ENCODE peak calls at places on chromosomes 16 and 17, in ten cellular contexts. G, Y, E, R, J, B, A, H, L and P are unnamed samples. For H3K36me3, the result is how much of the 10 kb centered on the place peaks cover.

GRCh38 chr17:2059125-2059836 is 4.4 kb downstream of the HIC1 start:
- DNase-seq in H (no peak), Y (no peak), E (no peak), B (peak), J (no peak), R (no peak), G (no peak), L (no peak), A (no peak), P (peak)

GRCh38 chr17:77281024-77281903 is 140.5 kb downstream of the SEC14L1 start:
- DNase-seq in Y (peak), G (peak), H (no peak), R (no peak), E (peak), L (peak), J (no peak), B (peak), A (peak), P (no peak)

GRCh38 chr16:51939371-51940005 is 607.5 kb downstream of the TOX3 start:
- DNase-seq in B (no peak), A (no peak), G (no peak), L (no peak), E (no peak), H (no peak), R (no peak), J (no peak), Y (no peak), P (no peak)

GRCh38 chr17:354651-355556 is 2.3 kb upstream of the RPH3AL start:
- DNase-seq in H (no peak), B (no peak), R (no peak), J (no peak), Y (no peak), G (no peak), L (no peak), A (no peak), E (no peak), P (no peak)

GRCh38 chr17:75505640-75506039 is 9.7 kb downstream of the CASKIN2 start:
- DNase-seq in J (no peak), H (no peak), A (no peak), B (no peak), R (no peak), L (no peak), G (no peak), Y (no peak), E (no peak), P (no peak)

GRCh38 chr16:85048921-85049562 is 21.4 kb downstream of the KIAA0513 start:
- DNase-seq in J (no peak), L (no peak), H (no peak), G (peak), E (no peak), Y (no peak), R (no peak), B (no peak), A (no peak), P (no peak)

GRCh38 chr17:48444531-48445247 is 14.7 kb upstream of the SKAP1 start:
- DNase-seq in E (no peak), L (no peak), Y (no peak), J (no peak), A (no peak), R (no peak), G (no peak), B (no peak), H (no peak), P (no peak)

GRCh38 chr16:80883159-80883642 is 78.8 kb upstream of the CDYL2 start:
- DNase-seq in R (no peak), A (no peak), Y (peak), B (no peak), L (no peak), G (no peak), E (peak), J (no peak), H (no peak), P (no peak)

GRCh38 chr17:79413591-79413990 is 197.3 kb downstream of the RBFOX3 start:
- DNase-seq in J (no peak), G (no peak), L (no peak), A (no peak), Y (no peak), B (no peak), E (peak), H (no peak), R (no peak), P (no peak)

GRCh38 chr17:80115159-80115558 is 13.8 kb downstream of the GAA start:
- DNase-seq in G (no peak), L (no peak), A (no peak), H (no peak), B (peak), R (no peak), J (no peak), Y (no peak), E (no peak), P (no peak)

GRCh38 chr17:82091264-82092066 is 6.6 kb downstream of the FASN start:
- DNase-seq in R (no peak), H (no peak), Y (no peak), A (no peak), E (no peak), G (peak), L (no peak), J (no peak), B (no peak), P (no peak)

GRCh38 chr16:90004577-90004976 is 14.7 kb downstream of the DBNDD1 start:
- DNase-seq in Y (no peak), H (no peak), J (no peak), R (no peak), L (no peak), E (no peak), G (no peak), A (no peak), B (no peak), P (no peak)

GRCh38 chr17:75182569-75183436 is at the start of gene SUMO2:
- DNase-seq in H (peak), J (peak), E (peak), Y (peak), A (peak), L (peak), G (peak), R (peak), B (peak), P (peak)

GRCh38 chr17:66190738-66191606 is 961 bp downstream of the CEP112 start:
- DNase-seq in L (no peak), Y (peak), B (no peak), E (no peak), G (no peak), H (no peak), R (no peak), A (peak), J (no peak), P (no peak)

GRCh38 chr16:89324056-89325010 is 106.8 kb downstream of the ZNF778 start:
- DNase-seq in H (no peak), J (no peak), Y (no peak), E (peak), G (no peak), R (no peak), B (peak), A (peak), L (no peak), P (no peak)

GRCh38 chr16:86994651-86995171 is 322.5 kb downstream of the C16orf95 start:
- DNase-seq in B (no peak), E (no peak), L (no peak), Y (peak), H (no peak), A (peak), J (no peak), R (no peak), G (no peak), P (peak)

GRCh38 chr17:42272576-42272975 is 3.6 kb downstream of the STAT5B start:
- DNase-seq in B (no peak), A (no peak), E (no peak), G (no peak), Y (no peak), H (no peak), J (no peak), R (no peak), L (no peak), P (no peak)

GRCh38 chr16:29663020-29663828 is at the start of gene SPN:
- DNase-seq in A (no peak), J (no peak), E (no peak), R (no peak), G (no peak), Y (no peak), H (no peak), B (no peak), L (no peak), P (no peak)

GRCh38 chr16:23134274-23134673 is 15.0 kb downstream of the USP31 start:
- DNase-seq in A (peak), E (peak), R (no peak), G (no peak), B (peak), L (no peak), Y (no peak), H (no peak), J (no peak), P (no peak)

GRCh38 chr16:70597135-70597534 is 49.2 kb upstream of the IL34 start:
- DNase-seq in R (no peak), B (no peak), A (no peak), Y (no peak), H (no peak), G (no peak), E (no peak), L (no peak), J (no peak), P (no peak)

GRCh38 chr17:77548967-77549366 is 408.2 kb downstream of the SEC14L1 start:
- DNase-seq in L (no peak), B (no peak), G (no peak), R (no peak), H (no peak), Y (no peak), A (no peak), J (no peak), E (no peak), P (no peak)

GRCh38 chr17:63587770-63588169 is 12.9 kb upstream of the TACO1 start:
- DNase-seq in E (no peak), J (no peak), H (no peak), Y (no peak), G (no peak), R (no peak), B (no peak), L (no peak), A (no peak), P (no peak)
- H3K36me3 ChIP-seq in E (under half), J (under half), H (half or more), Y (under half), G (half or more), R (half or more), B (under half), L (under half), A (under half), P (half or more)

GRCh38 chr16:1157639-1158455 is 4.9 kb downstream of the CACNA1H start:
- DNase-seq in A (no peak), R (no peak), J (no peak), L (no peak), B (no peak), G (no peak), E (no peak), H (no peak), Y (no peak), P (no peak)

GRCh38 chr16:1156983-1157638 is 4.2 kb downstream of the CACNA1H start:
- DNase-seq in J (no peak), E (no peak), A (no peak), Y (no peak), L (no peak), G (no peak), R (no peak), H (no peak), B (no peak), P (no peak)

GRCh38 chr16:1159325-1159972 is 6.5 kb downstream of the CACNA1H start:
- DNase-seq in L (no peak), G (no peak), Y (no peak), R (no peak), J (no peak), B (no peak), E (no peak), A (no peak), H (no peak), P (no peak)

GRCh38 chr16:1159973-1160772 is 7.3 kb downstream of the CACNA1H start:
- DNase-seq in H (peak), L (peak), B (peak), G (peak), Y (peak), A (no peak), J (no peak), R (no peak), E (peak), P (peak)

GRCh38 chr16:1158456-1159324 is 5.8 kb downstream of the CACNA1H start:
- DNase-seq in Y (no peak), L (peak), G (peak), E (peak), R (no peak), J (no peak), B (peak), H (no peak), A (peak), P (peak)
- H3K27ac ChIP-seq in Y (no peak), L (peak), G (peak), E (peak), R (peak), J (peak), B (peak), H (peak), A (no peak), P (peak)

DNA sequence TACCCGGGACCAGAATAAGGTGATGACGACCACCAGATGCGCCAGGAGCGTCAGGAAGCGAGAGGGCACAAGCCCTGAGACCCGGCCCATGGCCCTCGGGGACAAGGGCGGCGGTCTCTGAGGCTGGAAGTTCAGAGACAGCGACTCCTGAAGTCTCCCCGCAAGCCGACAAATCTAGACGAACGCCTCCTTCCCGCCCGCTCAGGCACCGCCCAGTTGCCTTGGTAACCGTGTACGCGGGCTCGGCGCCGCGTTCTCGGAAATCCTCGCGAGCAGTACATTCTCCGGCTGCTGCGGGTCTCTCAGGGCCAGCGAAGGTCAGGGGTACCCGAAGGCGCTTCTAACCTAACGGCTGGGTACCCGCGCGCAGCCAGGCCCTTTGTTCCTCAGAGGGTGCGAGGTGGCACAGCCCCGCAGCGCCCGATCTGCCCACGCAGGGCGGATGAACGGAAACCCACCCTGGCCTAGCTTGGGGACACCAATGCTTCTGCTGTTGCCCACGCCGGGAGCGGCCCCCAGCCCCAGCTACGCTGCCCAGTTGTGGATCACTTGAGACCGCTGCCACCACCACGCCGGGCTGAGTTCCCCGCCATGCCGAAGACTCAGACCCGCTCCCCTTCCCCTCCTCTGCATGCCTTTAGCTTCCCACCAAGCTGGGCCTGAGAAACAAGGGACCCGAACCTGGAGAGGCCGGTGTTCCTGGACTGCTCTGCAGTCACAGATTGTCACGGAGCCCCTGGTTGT is at the start of gene TMEM107:
- DNase-seq in E (peak), J (no peak), A (peak), G (peak), H (peak), R (peak), Y (peak), B (peak), L (peak), P (peak)
- TF ChIP-seq CTCF in E (no peak), J (no peak), A (no peak), G (no peak), H (no peak), R (no peak), Y (peak), B (no peak), L (no peak), P (no peak)

GRCh38 chr16:57743458-57743857 is 7.9 kb downstream of the KATNB1 start:
- DNase-seq in A (no peak), Y (no peak), B (no peak), H (no peak), R (no peak), G (no peak), E (no peak), L (no peak), J (no peak), P (no peak)

GRCh38 chr16:57740423-57741071 is 5.0 kb downstream of the KATNB1 start:
- DNase-seq in L (no peak), A (no peak), J (no peak), B (no peak), Y (no peak), H (no peak), E (no peak), R (no peak), G (no peak), P (no peak)

GRCh38 chr16:57741660-57742191 is 6.2 kb downstream of the KATNB1 start:
- DNase-seq in B (no peak), G (no peak), H (no peak), A (no peak), R (no peak), Y (no peak), L (no peak), J (no peak), E (no peak), P (no peak)

GRCh38 chr16:57743886-57744645 is 8.5 kb downstream of the KATNB1 start:
- DNase-seq in B (no peak), G (no peak), L (no peak), Y (no peak), R (no peak), A (no peak), H (no peak), J (no peak), E (no peak), P (no peak)

GRCh38 chr16:57742543-57742942 is 7.0 kb downstream of the KATNB1 start:
- DNase-seq in R (no peak), E (no peak), A (no peak), Y (no peak), B (no peak), J (no peak), G (no peak), L (no peak), H (no peak), P (no peak)
- H3K36me3 ChIP-seq in R (under half), E (under half), A (under half), Y (under half), B (under half), J (under half), G (under half), L (under half), H (under half), P (under half)

DNA sequence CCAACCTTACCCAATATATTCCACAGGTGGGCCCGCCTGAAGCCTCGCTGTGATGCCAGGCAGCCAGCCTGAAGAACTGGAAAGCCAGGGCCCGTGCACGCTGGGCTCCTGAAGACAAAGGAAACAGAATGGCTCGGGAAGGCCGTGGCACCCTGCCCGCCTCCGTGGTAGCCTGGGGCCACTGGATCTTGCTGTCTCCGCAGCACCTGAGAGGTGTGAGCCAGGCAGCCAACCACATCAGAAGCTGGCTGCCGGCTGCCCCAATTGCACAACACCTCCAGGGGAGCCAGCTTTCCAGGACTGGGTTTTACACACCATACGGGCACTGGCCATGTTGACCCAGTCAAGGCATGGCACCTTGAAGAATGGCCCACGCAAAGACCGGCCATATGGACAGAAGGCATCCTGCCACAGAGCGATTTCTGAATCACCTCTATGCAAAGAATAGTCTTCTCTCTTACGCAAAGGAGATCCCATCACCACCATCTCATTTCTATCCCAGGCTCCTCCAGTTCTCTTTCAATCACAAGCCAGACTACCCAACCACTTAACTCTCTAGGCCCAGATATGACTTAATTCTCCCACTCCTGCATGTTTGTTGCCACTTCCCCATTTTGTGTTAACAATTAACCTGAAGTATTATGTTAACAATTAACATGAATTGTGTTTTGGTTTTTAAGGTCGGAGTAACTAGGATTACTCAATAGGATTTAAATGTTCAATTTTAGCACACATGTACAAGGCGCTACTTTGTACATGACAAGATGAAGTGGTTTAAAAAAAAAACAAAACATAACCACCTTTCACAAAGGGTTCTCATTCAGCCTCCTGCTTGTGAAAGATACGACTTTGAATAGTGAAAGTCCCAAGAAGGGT is 32.1 kb downstream of the ZFHX3 start:
- DNase-seq in B (no peak), R (peak), Y (no peak), J (no peak), A (no peak), E (peak), H (no peak), G (peak), L (no peak), P (peak)
- H3K27ac ChIP-seq in B (no peak), R (no peak), Y (peak), J (no peak), A (no peak), E (peak), H (no peak), G (peak), L (no peak), P (no peak)